ENCODE peak calls at places on chromosomes 5 and 9, in four cellular contexts. One of them, this sample, is unnamed.
A peak's percentile ranks its signal among the peaks of the same experiment; 100 is the strongest.

GRCh38 chr5:88108490-88109279 is 160.0 kb downstream of the TMEM161B start:
- DNase-seq in K562: no peak
- DNase-seq in mammary epithelial cell: no peak
- DNase-seq in MM.1S: no peak
- DNase-seq in this sample: no peak

GRCh38 chr9:96232539-96233241 is 69.3 kb downstream of the HSD17B3 start:
- DNase-seq in K562: peak; percentile 56
- DNase-seq in mammary epithelial cell: peak; percentile 45
- DNase-seq in MM.1S: peak; percentile 49
- DNase-seq in this sample: peak; percentile 60

GRCh38 chr5:501833-502184 is 22.4 kb downstream of the SLC9A3 start:
- DNase-seq in K562: no peak
- DNase-seq in mammary epithelial cell: no peak
- DNase-seq in MM.1S: no peak
- DNase-seq in this sample: no peak

GRCh38 chr5:32311404-32312193 is 1.1 kb downstream of the MTMR12 start:
- DNase-seq in K562: peak; percentile 36
- DNase-seq in mammary epithelial cell: no peak
- DNase-seq in MM.1S: no peak
- DNase-seq in this sample: peak; percentile 15

GRCh38 chr5:58410441-58410840 is 49.4 kb downstream of the PLK2 start:
- DNase-seq in K562: no peak
- DNase-seq in mammary epithelial cell: peak; percentile 93
- DNase-seq in MM.1S: peak; percentile 39
- DNase-seq in this sample: no peak

GRCh38 chr5:144335561-144335960 is 164.9 kb downstream of the KCTD16 start:
- DNase-seq in K562: no peak
- DNase-seq in mammary epithelial cell: no peak
- DNase-seq in MM.1S: peak; percentile 57
- DNase-seq in this sample: no peak

GRCh38 chr9:104977168-104977567 is 49.2 kb upstream of the ABCA1 start:
- DNase-seq in K562: no peak
- DNase-seq in mammary epithelial cell: no peak
- DNase-seq in MM.1S: no peak
- DNase-seq in this sample: no peak

GRCh38 chr9:135613946-135614805 is 25.2 kb downstream of the GLT6D1 start:
- DNase-seq in K562: no peak
- DNase-seq in mammary epithelial cell: no peak
- DNase-seq in MM.1S: no peak
- DNase-seq in this sample: no peak

DNA sequence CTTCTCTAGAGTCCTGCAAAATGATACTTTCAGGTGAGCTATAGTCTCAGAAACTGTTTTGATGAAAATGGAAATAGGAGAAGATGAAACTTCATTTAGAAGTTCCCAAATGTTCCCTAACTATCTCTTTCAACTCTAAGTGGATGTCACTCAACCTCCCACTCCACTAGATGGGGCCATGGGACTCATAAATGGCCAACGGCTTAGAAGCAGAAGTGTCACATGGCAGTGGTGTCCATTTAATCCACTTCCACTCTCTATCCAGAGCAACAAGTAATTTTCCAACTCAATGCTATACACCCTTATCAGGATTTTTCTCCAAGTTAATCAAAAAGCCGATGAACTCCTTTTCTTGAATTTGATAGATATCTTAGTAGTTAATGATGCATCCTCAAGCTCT is 295.7 kb downstream of the EDIL3 start:
- DNase-seq in K562: peak; percentile 4
- DNase-seq in mammary epithelial cell: no peak
- DNase-seq in MM.1S: peak; percentile 32
- DNase-seq in this sample: peak; percentile 16
- H3K9ac ChIP-seq in K562: no peak overlapping the region
- H3K9ac ChIP-seq in mammary epithelial cell: no peak overlapping the region
- H3K9ac ChIP-seq in MM.1S: no peak overlapping the region
- H3K9ac ChIP-seq in this sample: no peak overlapping the region

DNA sequence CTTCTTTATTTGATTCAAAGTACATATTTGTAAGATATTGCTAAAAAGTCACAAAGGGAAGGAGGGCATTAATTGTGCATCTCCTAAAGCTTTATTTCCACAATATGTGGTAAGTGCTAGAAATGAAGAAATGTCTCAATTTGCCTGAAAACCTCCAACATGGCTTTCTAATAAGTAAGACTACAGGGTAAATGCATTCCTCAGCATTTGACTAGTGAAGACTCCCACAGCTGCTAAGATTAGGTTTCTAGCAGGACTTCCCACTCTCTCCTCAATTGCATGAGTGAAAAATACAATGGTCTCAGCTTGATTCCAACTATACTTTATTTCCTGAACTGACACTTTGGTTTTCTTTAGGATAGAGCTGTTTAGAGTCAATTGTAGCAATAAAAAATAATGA is 162.1 kb downstream of the ELAVL2 start:
- DNase-seq in K562: no peak
- DNase-seq in mammary epithelial cell: no peak
- DNase-seq in MM.1S: no peak
- DNase-seq in this sample: no peak
- H3K9ac ChIP-seq in K562: no peak overlapping the region
- H3K9ac ChIP-seq in mammary epithelial cell: no peak overlapping the region
- H3K9ac ChIP-seq in MM.1S: no peak overlapping the region
- H3K9ac ChIP-seq in this sample: no peak overlapping the region

GRCh38 chr9:116686135-116686534 is 970 bp upstream of the TRIM32 start:
- DNase-seq in K562: no peak
- DNase-seq in mammary epithelial cell: no peak
- DNase-seq in MM.1S: peak; percentile 6
- DNase-seq in this sample: no peak
- H3K9ac ChIP-seq in K562: peak overlapping the region; percentile 63
- H3K9ac ChIP-seq in mammary epithelial cell: no peak overlapping the region
- H3K9ac ChIP-seq in MM.1S: peak overlapping the region; percentile 51
- H3K9ac ChIP-seq in this sample: no peak overlapping the region

GRCh38 chr5:150422758-150423157 is 10.0 kb upstream of the CD74 start:
- DNase-seq in K562: no peak
- DNase-seq in mammary epithelial cell: no peak
- DNase-seq in MM.1S: no peak
- DNase-seq in this sample: no peak

GRCh38 chr5:150419630-150420270 is 7.0 kb upstream of the CD74 start:
- DNase-seq in K562: no peak
- DNase-seq in mammary epithelial cell: no peak
- DNase-seq in MM.1S: no peak
- DNase-seq in this sample: peak; percentile 29

DNA sequence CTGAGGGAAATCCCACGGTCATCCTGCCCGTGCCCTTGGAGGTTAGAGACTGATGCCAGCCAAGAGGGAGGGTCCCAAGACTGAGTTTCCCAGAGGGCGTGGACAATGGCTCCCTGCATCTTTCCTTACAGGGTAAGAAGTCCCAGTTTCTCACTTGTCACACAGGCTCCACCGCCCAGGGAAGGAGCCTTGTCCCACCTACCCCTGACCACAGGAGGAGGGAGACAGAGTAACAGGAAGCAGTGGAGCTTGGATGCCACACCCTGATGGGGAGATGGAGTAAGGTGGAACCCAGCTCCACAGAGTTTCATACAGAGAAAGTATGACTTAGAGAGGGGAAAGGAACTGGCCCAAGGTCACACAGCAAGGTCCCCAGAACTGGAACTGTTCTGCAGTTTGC is 9.4 kb upstream of the CD74 start:
- DNase-seq in K562: no peak
- DNase-seq in mammary epithelial cell: no peak
- DNase-seq in MM.1S: no peak
- DNase-seq in this sample: no peak
- H3K9ac ChIP-seq in K562: no peak overlapping the region
- H3K9ac ChIP-seq in mammary epithelial cell: no peak overlapping the region
- H3K9ac ChIP-seq in MM.1S: no peak overlapping the region
- H3K9ac ChIP-seq in this sample: no peak overlapping the region

GRCh38 chr9:90987566-90987965 is 185.9 kb downstream of the SYK start:
- DNase-seq in K562: no peak
- DNase-seq in mammary epithelial cell: peak; percentile 80
- DNase-seq in MM.1S: no peak
- DNase-seq in this sample: no peak

GRCh38 chr9:90983394-90983793 is 181.8 kb downstream of the SYK start:
- DNase-seq in K562: no peak
- DNase-seq in mammary epithelial cell: no peak
- DNase-seq in MM.1S: no peak
- DNase-seq in this sample: no peak

GRCh38 chr9:90981726-90982125 is 180.1 kb downstream of the SYK start:
- DNase-seq in K562: no peak
- DNase-seq in mammary epithelial cell: no peak
- DNase-seq in MM.1S: no peak
- DNase-seq in this sample: no peak

GRCh38 chr9:90988318-90988717 is 186.7 kb downstream of the SYK start:
- DNase-seq in K562: no peak
- DNase-seq in mammary epithelial cell: peak; percentile 55
- DNase-seq in MM.1S: no peak
- DNase-seq in this sample: no peak

GRCh38 chr9:90985631-90986030 is 184.0 kb downstream of the SYK start:
- DNase-seq in K562: no peak
- DNase-seq in mammary epithelial cell: peak; percentile 96
- DNase-seq in MM.1S: no peak
- DNase-seq in this sample: no peak
- H3K9ac ChIP-seq in K562: no peak overlapping the region
- H3K9ac ChIP-seq in mammary epithelial cell: peak overlapping the region; percentile 48
- H3K9ac ChIP-seq in MM.1S: no peak overlapping the region
- H3K9ac ChIP-seq in this sample: no peak overlapping the region

DNA sequence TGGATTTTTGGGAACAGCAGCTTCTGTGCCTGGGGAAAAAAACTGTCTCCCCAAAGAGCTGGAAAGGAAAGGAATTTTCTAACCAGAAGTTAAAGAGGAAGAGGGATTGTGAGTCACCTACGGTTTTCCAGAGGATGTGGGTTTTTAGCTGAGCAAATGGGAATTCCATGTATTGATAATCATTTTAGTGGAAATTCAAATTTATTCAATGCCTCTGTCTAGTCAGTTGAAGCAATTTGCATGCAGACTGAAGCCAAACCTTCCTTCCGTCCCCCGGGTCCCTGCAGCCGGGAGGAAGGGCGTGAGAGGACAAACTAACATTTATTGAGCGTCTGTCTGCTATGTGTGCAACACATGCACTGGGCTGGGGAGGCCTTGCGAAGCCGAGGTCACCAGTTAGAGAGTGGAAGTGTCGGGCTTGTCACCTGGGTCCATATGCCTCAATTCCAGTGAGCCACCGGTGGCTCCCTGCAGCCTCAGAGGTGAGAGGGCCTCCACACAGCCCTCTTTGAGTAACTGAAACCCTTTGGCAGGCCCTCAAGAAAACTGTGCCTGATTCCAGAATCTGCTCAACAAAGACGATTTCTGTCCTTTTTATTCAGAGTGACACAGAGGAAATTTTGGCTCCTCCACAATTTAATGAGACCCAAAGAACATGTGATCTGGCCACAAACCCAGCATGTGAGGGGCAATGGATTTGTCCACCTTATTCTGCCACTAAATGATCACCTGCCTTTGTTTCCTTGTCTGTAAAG is 70.4 kb downstream of the COL27A1 start:
- DNase-seq in K562: no peak
- DNase-seq in mammary epithelial cell: peak; percentile 25
- DNase-seq in MM.1S: no peak
- DNase-seq in this sample: no peak
- H3K9ac ChIP-seq in K562: no peak overlapping the region
- H3K9ac ChIP-seq in mammary epithelial cell: no peak overlapping the region
- H3K9ac ChIP-seq in MM.1S: no peak overlapping the region
- H3K9ac ChIP-seq in this sample: no peak overlapping the region

This sample was measured in neural progenitor cell.